ENCODE peak calls at places on chromosomes 7 and 10, in eight cellular contexts. V is Peyer's patch; Q is effector CD4-positive, alpha-beta T cell; W is A549; U is kidney glomerular epithelial cell; G is HT1080; I is heart left ventricle; R is NCI-H1092. H is an unnamed sample.

GRCh38 chr10:94851263-94851662 is 87.2 kb upstream of the CYP2C9 start:
- DNase-seq in U (no peak), W (no peak), Q (no peak), R (no peak), G (no peak), I (no peak), V (no peak), H (no peak)

GRCh38 chr7:64574481-64575159 is 11.7 kb upstream of the ZNF680 start:
- DNase-seq in Q (no peak), V (no peak), R (no peak), G (no peak), U (no peak), I (peak), W (no peak), H (no peak)

GRCh38 chr10:68153473-68154210 is 44.4 kb downstream of the MYPN start:
- DNase-seq in I (no peak), V (no peak), R (no peak), Q (no peak), W (peak), U (peak), G (peak), H (peak)

GRCh38 chr7:1590887-1591286 is 21.1 kb upstream of the PSMG3 start:
- DNase-seq in V (no peak), R (no peak), Q (no peak), W (no peak), G (no peak), U (no peak), I (no peak), H (no peak)

GRCh38 chr10:113945075-113945686 is 90.7 kb downstream of the NHLRC2 start:
- DNase-seq in G (peak), W (peak), I (no peak), U (peak), R (no peak), V (peak), Q (no peak), H (peak)

GRCh38 chr10:72186633-72187330 is 29.0 kb upstream of the ANAPC16 start:
- DNase-seq in G (no peak), I (no peak), Q (no peak), W (no peak), U (no peak), R (no peak), V (no peak), H (no peak)

GRCh38 chr10:90658791-90659190 is 199.0 kb downstream of the HTR7 start:
- DNase-seq in U (no peak), G (peak), Q (no peak), V (no peak), I (no peak), R (no peak), W (no peak), H (no peak)

GRCh38 chr7:88116395-88116794 is 103.4 kb downstream of the SRI start:
- DNase-seq in G (no peak), I (no peak), W (no peak), Q (no peak), V (no peak), R (no peak), U (no peak), H (no peak)

GRCh38 chr10:123455861-123456260 is 210.3 kb upstream of the GPR26 start:
- DNase-seq in G (no peak), R (no peak), Q (no peak), W (peak), I (no peak), V (no peak), U (no peak), H (peak)

GRCh38 chr7:141785711-141786552 is 4.1 kb upstream of the TAS2R5 start:
- DNase-seq in U (peak), W (peak), R (peak), V (no peak), G (peak), I (no peak), Q (peak), H (peak)

GRCh38 chr7:47649901-47650300 is 68.0 kb upstream of the TNS3 start:
- DNase-seq in Q (no peak), U (no peak), V (no peak), R (no peak), W (no peak), I (no peak), G (no peak), H (no peak)

GRCh38 chr7:31776616-31777015 is 89.6 kb downstream of the PPP1R17 start:
- DNase-seq in U (peak), V (no peak), W (peak), G (peak), Q (no peak), R (no peak), I (no peak), H (peak)